ENCODE peak calls at places on chromosomes 11 and 22, in seven cellular contexts. P is SHP77; C is activated CD4-positive, CD25-positive, alpha-beta regulatory T cell; L is T47D; O is NCI-H187; H is NCI-H1694; B is SJSA1. X is an unnamed sample.

GRCh38 chr11:27233654-27234042 is 129.4 kb downstream of the CCDC34 start:
- DNase-seq in P (no peak), C (no peak), L (no peak), O (no peak), H (no peak), B (no peak), X (no peak)

GRCh38 chr22:36330655-36331305 is 57.0 kb downstream of the MYH9 start:
- DNase-seq in P (no peak), C (no peak), L (no peak), O (no peak), H (no peak), B (peak), X (no peak)

GRCh38 chr22:46163498-46163897 is 13.2 kb downstream of the PPARA start:
- DNase-seq in P (peak), C (no peak), L (no peak), O (no peak), H (no peak), B (no peak), X (no peak)

GRCh38 chr22:27681037-27681436 is 120.5 kb downstream of the MN1 start:
- DNase-seq in P (no peak), C (no peak), L (no peak), O (no peak), H (no peak), B (no peak), X (no peak)

GRCh38 chr22:23204125-23204488 is 23.8 kb downstream of the BCR start:
- DNase-seq in P (no peak), C (no peak), L (no peak), O (no peak), H (no peak), B (no peak), X (no peak)

GRCh38 chr11:111777094-111778046 is 11.2 kb upstream of the PPP2R1B start:
- DNase-seq in P (peak), C (no peak), L (peak), O (no peak), H (peak), B (peak), X (no peak)

GRCh38 chr11:95231881-95232605 is 1.0 kb upstream of the SESN3 start:
- DNase-seq in P (peak), C (peak), L (no peak), O (peak), H (no peak), B (peak), X (no peak)

GRCh38 chr11:65014146-65014960 is at the start of gene ARL2:
- DNase-seq in P (peak), C (peak), L (peak), O (peak), H (peak), B (peak), X (peak)

GRCh38 chr11:57399221-57399620 is 8.8 kb upstream of the PRG2 start:
- DNase-seq in P (no peak), C (no peak), L (no peak), O (no peak), H (no peak), B (no peak), X (no peak)

GRCh38 chr11:13382751-13383150 is 80.3 kb downstream of the BTBD10 start:
- DNase-seq in P (no peak), C (no peak), L (no peak), O (no peak), H (no peak), B (no peak), X (no peak)

GRCh38 chr11:3920148-3920852 is 64.8 kb downstream of the STIM1 start:
- DNase-seq in P (no peak), C (peak), L (no peak), O (no peak), H (no peak), B (peak), X (no peak)